ENCODE peak calls at places on chromosomes 13 and 19, in seven cellular contexts. S, C, D, Y, N, G and X are unnamed samples.
A peak's percentile ranks its signal among the peaks of the same experiment; 100 is the strongest.

GRCh38 chr13:73201601-73202000 is 142.8 kb downstream of the KLF5 start:
- DNase-seq in N (no peak), D (no peak), C (no peak), S (no peak), G (no peak), Y (peak; percentile 60), X (no peak)

GRCh38 chr19:35306473-35307246 is 14.7 kb downstream of the MAG start:
- DNase-seq in D (no peak), N (no peak), G (no peak), C (no peak), S (no peak), Y (no peak), X (no peak)

GRCh38 chr13:25525884-25526283 is 154.1 kb downstream of the ATP8A2 start:
- DNase-seq in G (no peak), S (no peak), D (no peak), N (no peak), C (no peak), Y (no peak), X (no peak)

GRCh38 chr13:38308736-38309135 is 40.9 kb upstream of the UFM1 start:
- DNase-seq in Y (peak; percentile 98), D (no peak), S (no peak), N (no peak), G (no peak), C (no peak), X (no peak)

GRCh38 chr13:46983881-46984280 is 87.0 kb upstream of the HTR2A start:
- DNase-seq in G (no peak), S (no peak), N (no peak), D (no peak), Y (peak; percentile 73), C (no peak), X (no peak)

GRCh38 chr19:15268928-15269253 is 36.6 kb upstream of the EPHX3 start:
- DNase-seq in N (no peak), C (no peak), S (no peak), Y (no peak), G (no peak), D (no peak), X (no peak)

GRCh38 chr13:21420706-21421105 is 38.4 kb downstream of the ZDHHC20 start:
- DNase-seq in S (no peak), C (no peak), G (no peak), Y (peak; percentile 23), N (no peak), D (no peak), X (no peak)

GRCh38 chr13:98285317-98285716 is 108.2 kb upstream of the RNF113B start:
- DNase-seq in D (no peak), C (no peak), Y (no peak), S (no peak), N (no peak), G (no peak), X (no peak)

GRCh38 chr13:27043013-27043412 is 128.6 kb downstream of the USP12 start:
- DNase-seq in Y (peak; percentile 87), G (no peak), D (no peak), C (no peak), N (peak; percentile 74), S (no peak), X (no peak)

GRCh38 chr13:65309906-65310305 is 1920.2 kb downstream of the PCDH9 start:
- DNase-seq in N (no peak), D (no peak), G (no peak), Y (no peak), S (no peak), C (no peak), X (no peak)

DNA sequence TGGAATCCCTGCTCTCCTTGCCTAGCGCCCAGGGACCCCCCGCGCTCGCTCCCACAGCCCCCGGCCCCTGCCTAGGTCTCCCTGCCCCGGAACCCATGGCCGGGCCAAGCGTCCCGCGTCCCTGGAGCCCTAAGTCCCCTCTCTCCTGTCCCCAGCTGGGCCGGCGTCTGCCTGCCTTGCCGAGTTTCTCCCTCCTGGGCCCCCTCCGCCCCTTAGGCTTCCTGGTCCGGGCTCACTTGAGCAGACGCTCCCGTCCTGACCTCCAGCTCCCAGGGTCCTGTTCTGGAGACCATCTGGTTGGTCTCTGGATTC is 603 bp downstream of the NCLN start:
- DNase-seq in Y (peak; percentile 15), C (no peak), D (no peak), N (no peak), G (peak; percentile 76), S (no peak), X (no peak)
- H3K27ac ChIP-seq in Y (peak overlapping the region; percentile 61), C (peak overlapping the region; percentile 86), D (peak overlapping the region; percentile 63), N (peak overlapping the region; percentile 30), G (peak overlapping the region; percentile 83), S (no peak overlapping the region), X (peak overlapping the region; percentile 61)

GRCh38 chr19:50657222-50657669 is 8.0 kb downstream of the C19orf81 start:
- DNase-seq in Y (no peak), G (no peak), N (no peak), D (no peak), S (no peak), C (no peak), X (no peak)
- H3K27ac ChIP-seq in Y (no peak overlapping the region), G (no peak overlapping the region), N (no peak overlapping the region), D (no peak overlapping the region), S (no peak overlapping the region), C (no peak overlapping the region), X (no peak overlapping the region)

GRCh38 chr19:7829561-7830271 is at the start of gene EVI5L:
- DNase-seq in D (peak; percentile 99), C (peak; percentile 99), Y (peak; percentile 100), S (peak; percentile 98), N (peak; percentile 100), G (peak; percentile 99), X (peak; percentile 100)
- H3K27ac ChIP-seq in D (no peak within 1 kb of the TSS), C (peak within 1 kb of the TSS; percentile 19), Y (no peak within 1 kb of the TSS), S (no peak within 1 kb of the TSS), N (peak within 1 kb of the TSS; percentile 81), G (no peak within 1 kb of the TSS), X (peak within 1 kb of the TSS; percentile 63)

GRCh38 chr13:110294146-110294545 is 12.8 kb downstream of the COL4A1 start:
- DNase-seq in C (no peak), D (no peak), Y (no peak), N (no peak), S (no peak), G (no peak), X (no peak)
- H3K27ac ChIP-seq in C (peak overlapping the region; percentile 53), D (no peak overlapping the region), Y (no peak overlapping the region), N (no peak overlapping the region), S (no peak overlapping the region), G (peak overlapping the region; percentile 21), X (peak overlapping the region; percentile 99)

GRCh38 chr19:10651821-10652220 is 2.3 kb upstream of the ILF3 start:
- DNase-seq in N (no peak), Y (no peak), S (no peak), C (no peak), G (no peak), D (no peak), X (no peak)
- H3K27ac ChIP-seq in N (no peak overlapping the region), Y (no peak overlapping the region), S (no peak overlapping the region), C (no peak overlapping the region), G (no peak overlapping the region), D (no peak overlapping the region), X (no peak overlapping the region)

GRCh38 chr19:47541507-47541906 is 26.6 kb upstream of the NAPA start:
- DNase-seq in D (no peak), Y (no peak), N (no peak), G (no peak), C (no peak), S (no peak), X (no peak)
- H3K27ac ChIP-seq in D (no peak overlapping the region), Y (no peak overlapping the region), N (no peak overlapping the region), G (no peak overlapping the region), C (peak overlapping the region; percentile 79), S (no peak overlapping the region), X (no peak overlapping the region)